ENCODE peak calls at places on chromosome 13, in eight cellular contexts. One of them, this sample, is unnamed.

GRCh38 chr13:90105881-90106496 is 1241.5 kb upstream of the MIR17HG start:
- DNase-seq in endothelial cell: no peak
- DNase-seq in Right ventricle myocardium superior: no peak
- DNase-seq in Peyer's patch: no peak
- DNase-seq in AG10803: peak; percentile 82
- DNase-seq in HEK293T: peak; percentile 23
- DNase-seq in A549: no peak
- DNase-seq in activated CD4-positive, alpha-beta T cell treated with anti-CD3 and anti-CD28 coated beads, Interleukin-2, amount 10 ng/mL, durations not matched to agents 7 days and 5 days: no peak
- DNase-seq in this sample: no peak

GRCh38 chr13:111559612-111560423 is 239.4 kb downstream of the TEX29 start:
- DNase-seq in Peyer's patch: no peak
- DNase-seq in A549: no peak
- DNase-seq in AG10803: no peak
- DNase-seq in activated CD4-positive, alpha-beta T cell treated with anti-CD3 and anti-CD28 coated beads, Interleukin-2, amount 10 ng/mL, durations not matched to agents 7 days and 5 days: no peak
- DNase-seq in endothelial cell: no peak
- DNase-seq in HEK293T: no peak
- DNase-seq in Right ventricle myocardium superior: no peak
- DNase-seq in this sample: no peak

GRCh38 chr13:75135325-75135825 is 346.6 kb downstream of the TBC1D4 start:
- DNase-seq in Peyer's patch: no peak
- DNase-seq in endothelial cell: no peak
- DNase-seq in HEK293T: no peak
- DNase-seq in Right ventricle myocardium superior: no peak
- DNase-seq in AG10803: peak; percentile 95
- DNase-seq in A549: no peak
- DNase-seq in activated CD4-positive, alpha-beta T cell treated with anti-CD3 and anti-CD28 coated beads, Interleukin-2, amount 10 ng/mL, durations not matched to agents 7 days and 5 days: no peak
- DNase-seq in this sample: no peak

GRCh38 chr13:23384111-23384510 is 49.4 kb downstream of the SACS start:
- DNase-seq in HEK293T: no peak
- DNase-seq in endothelial cell: no peak
- DNase-seq in A549: no peak
- DNase-seq in Right ventricle myocardium superior: no peak
- DNase-seq in activated CD4-positive, alpha-beta T cell treated with anti-CD3 and anti-CD28 coated beads, Interleukin-2, amount 10 ng/mL, durations not matched to agents 7 days and 5 days: no peak
- DNase-seq in Peyer's patch: no peak
- DNase-seq in AG10803: peak; percentile 61
- DNase-seq in this sample: no peak

GRCh38 chr13:43273362-43273761 is 250.0 kb downstream of the DNAJC15 start:
- DNase-seq in endothelial cell: no peak
- DNase-seq in activated CD4-positive, alpha-beta T cell treated with anti-CD3 and anti-CD28 coated beads, Interleukin-2, amount 10 ng/mL, durations not matched to agents 7 days and 5 days: no peak
- DNase-seq in HEK293T: no peak
- DNase-seq in A549: no peak
- DNase-seq in Peyer's patch: no peak
- DNase-seq in Right ventricle myocardium superior: no peak
- DNase-seq in AG10803: peak; percentile 23
- DNase-seq in this sample: no peak

GRCh38 chr13:106709509-106709908 is 141.6 kb upstream of the ARGLU1 start:
- DNase-seq in Right ventricle myocardium superior: no peak
- DNase-seq in HEK293T: no peak
- DNase-seq in activated CD4-positive, alpha-beta T cell treated with anti-CD3 and anti-CD28 coated beads, Interleukin-2, amount 10 ng/mL, durations not matched to agents 7 days and 5 days: no peak
- DNase-seq in Peyer's patch: no peak
- DNase-seq in A549: no peak
- DNase-seq in AG10803: peak; percentile 6
- DNase-seq in endothelial cell: no peak
- DNase-seq in this sample: no peak

GRCh38 chr13:93146584-93147292 is 79.9 kb upstream of the GPC6 start:
- DNase-seq in Right ventricle myocardium superior: no peak
- DNase-seq in A549: no peak
- DNase-seq in activated CD4-positive, alpha-beta T cell treated with anti-CD3 and anti-CD28 coated beads, Interleukin-2, amount 10 ng/mL, durations not matched to agents 7 days and 5 days: no peak
- DNase-seq in HEK293T: no peak
- DNase-seq in Peyer's patch: no peak
- DNase-seq in AG10803: peak; percentile 17
- DNase-seq in endothelial cell: no peak
- DNase-seq in this sample: no peak

GRCh38 chr13:34863360-34864135 is 78.5 kb upstream of the NBEA start:
- DNase-seq in endothelial cell: no peak
- DNase-seq in activated CD4-positive, alpha-beta T cell treated with anti-CD3 and anti-CD28 coated beads, Interleukin-2, amount 10 ng/mL, durations not matched to agents 7 days and 5 days: no peak
- DNase-seq in Right ventricle myocardium superior: no peak
- DNase-seq in A549: peak; percentile 48
- DNase-seq in Peyer's patch: no peak
- DNase-seq in AG10803: peak; percentile 79
- DNase-seq in HEK293T: peak; percentile 18
- DNase-seq in this sample: no peak

GRCh38 chr13:99610702-99611289 is 109.5 kb downstream of the TM9SF2 start:
- DNase-seq in activated CD4-positive, alpha-beta T cell treated with anti-CD3 and anti-CD28 coated beads, Interleukin-2, amount 10 ng/mL, durations not matched to agents 7 days and 5 days: no peak
- DNase-seq in Peyer's patch: no peak
- DNase-seq in A549: no peak
- DNase-seq in endothelial cell: no peak
- DNase-seq in HEK293T: no peak
- DNase-seq in Right ventricle myocardium superior: no peak
- DNase-seq in AG10803: no peak
- DNase-seq in this sample: no peak

GRCh38 chr13:26037302-26037701 is 14.5 kb downstream of the SHISA2 start:
- DNase-seq in HEK293T: peak; percentile 55
- DNase-seq in Right ventricle myocardium superior: no peak
- DNase-seq in endothelial cell: peak; percentile 47
- DNase-seq in Peyer's patch: no peak
- DNase-seq in AG10803: no peak
- DNase-seq in A549: no peak
- DNase-seq in activated CD4-positive, alpha-beta T cell treated with anti-CD3 and anti-CD28 coated beads, Interleukin-2, amount 10 ng/mL, durations not matched to agents 7 days and 5 days: peak; percentile 27
- DNase-seq in this sample: peak; percentile 66

GRCh38 chr13:26923824-26924605 is 163.4 kb upstream of the GPR12 start:
- DNase-seq in Peyer's patch: no peak
- DNase-seq in HEK293T: no peak
- DNase-seq in AG10803: peak; percentile 31
- DNase-seq in Right ventricle myocardium superior: no peak
- DNase-seq in endothelial cell: no peak
- DNase-seq in activated CD4-positive, alpha-beta T cell treated with anti-CD3 and anti-CD28 coated beads, Interleukin-2, amount 10 ng/mL, durations not matched to agents 7 days and 5 days: no peak
- DNase-seq in A549: no peak
- DNase-seq in this sample: no peak

GRCh38 chr13:51618626-51619025 is 34.4 kb downstream of the WDFY2 start:
- DNase-seq in HEK293T: no peak
- DNase-seq in A549: no peak
- DNase-seq in AG10803: peak; percentile 40
- DNase-seq in endothelial cell: no peak
- DNase-seq in activated CD4-positive, alpha-beta T cell treated with anti-CD3 and anti-CD28 coated beads, Interleukin-2, amount 10 ng/mL, durations not matched to agents 7 days and 5 days: no peak
- DNase-seq in Peyer's patch: no peak
- DNase-seq in Right ventricle myocardium superior: no peak
- DNase-seq in this sample: no peak

GRCh38 chr13:33761744-33762143 is 56.2 kb upstream of the RFC3 start:
- DNase-seq in endothelial cell: no peak
- DNase-seq in Right ventricle myocardium superior: no peak
- DNase-seq in AG10803: peak; percentile 8
- DNase-seq in A549: peak; percentile 12
- DNase-seq in activated CD4-positive, alpha-beta T cell treated with anti-CD3 and anti-CD28 coated beads, Interleukin-2, amount 10 ng/mL, durations not matched to agents 7 days and 5 days: no peak
- DNase-seq in HEK293T: peak; percentile 31
- DNase-seq in Peyer's patch: no peak
- DNase-seq in this sample: no peak

GRCh38 chr13:98390086-98390697 is 186.7 kb downstream of the STK24 start:
- DNase-seq in AG10803: peak; percentile 72
- DNase-seq in activated CD4-positive, alpha-beta T cell treated with anti-CD3 and anti-CD28 coated beads, Interleukin-2, amount 10 ng/mL, durations not matched to agents 7 days and 5 days: no peak
- DNase-seq in HEK293T: no peak
- DNase-seq in Right ventricle myocardium superior: no peak
- DNase-seq in endothelial cell: no peak
- DNase-seq in A549: no peak
- DNase-seq in Peyer's patch: no peak
- DNase-seq in this sample: no peak

GRCh38 chr13:43874512-43875092 is 4.9 kb downstream of the CCDC122 start:
- DNase-seq in AG10803: peak; percentile 45
- DNase-seq in Right ventricle myocardium superior: no peak
- DNase-seq in endothelial cell: no peak
- DNase-seq in Peyer's patch: no peak
- DNase-seq in HEK293T: peak; percentile 9
- DNase-seq in activated CD4-positive, alpha-beta T cell treated with anti-CD3 and anti-CD28 coated beads, Interleukin-2, amount 10 ng/mL, durations not matched to agents 7 days and 5 days: no peak
- DNase-seq in A549: peak; percentile 2
- DNase-seq in this sample: peak; percentile 4

GRCh38 chr13:90640976-90641375 is 706.5 kb upstream of the MIR17HG start:
- DNase-seq in HEK293T: no peak
- DNase-seq in Right ventricle myocardium superior: no peak
- DNase-seq in endothelial cell: no peak
- DNase-seq in activated CD4-positive, alpha-beta T cell treated with anti-CD3 and anti-CD28 coated beads, Interleukin-2, amount 10 ng/mL, durations not matched to agents 7 days and 5 days: no peak
- DNase-seq in A549: no peak
- DNase-seq in Peyer's patch: no peak
- DNase-seq in AG10803: peak; percentile 28
- DNase-seq in this sample: no peak

GRCh38 chr13:27619093-27619705 is 1.1 kb downstream of the LNX2 start:
- DNase-seq in endothelial cell: no peak
- DNase-seq in activated CD4-positive, alpha-beta T cell treated with anti-CD3 and anti-CD28 coated beads, Interleukin-2, amount 10 ng/mL, durations not matched to agents 7 days and 5 days: no peak
- DNase-seq in A549: no peak
- DNase-seq in AG10803: peak; percentile 56
- DNase-seq in HEK293T: no peak
- DNase-seq in Right ventricle myocardium superior: no peak
- DNase-seq in Peyer's patch: no peak
- DNase-seq in this sample: no peak

GRCh38 chr13:44365008-44365407 is 8.6 kb upstream of the SERP2 start:
- DNase-seq in activated CD4-positive, alpha-beta T cell treated with anti-CD3 and anti-CD28 coated beads, Interleukin-2, amount 10 ng/mL, durations not matched to agents 7 days and 5 days: no peak
- DNase-seq in endothelial cell: no peak
- DNase-seq in Peyer's patch: no peak
- DNase-seq in A549: no peak
- DNase-seq in HEK293T: no peak
- DNase-seq in Right ventricle myocardium superior: no peak
- DNase-seq in AG10803: peak; percentile 79
- DNase-seq in this sample: no peak

GRCh38 chr13:35954207-35954560 is 177.0 kb downstream of the DCLK1 start:
- DNase-seq in activated CD4-positive, alpha-beta T cell treated with anti-CD3 and anti-CD28 coated beads, Interleukin-2, amount 10 ng/mL, durations not matched to agents 7 days and 5 days: no peak
- DNase-seq in Right ventricle myocardium superior: no peak
- DNase-seq in HEK293T: no peak
- DNase-seq in AG10803: peak; percentile 29
- DNase-seq in A549: no peak
- DNase-seq in Peyer's patch: no peak
- DNase-seq in endothelial cell: no peak
- DNase-seq in this sample: no peak

This sample was measured in Jurkat, Clone E6-1.